ENCODE peak calls at places on chromosomes 3 and 15, in four cellular contexts. B is K562, K is HepG2, J is GM12878. Z is an unnamed sample.

GRCh38 chr3:64928683-64929082 is 240.9 kb upstream of the ADAMTS9 start:
- DNase-seq in B (no peak), K (no peak), J (no peak), Z (no peak)

GRCh38 chr3:119630562-119631329 is 29.6 kb downstream of the POPDC2 start:
- DNase-seq in B (no peak), K (no peak), J (no peak), Z (no peak)

GRCh38 chr3:21672303-21672702 is 78.7 kb downstream of the ZNF385D start:
- DNase-seq in B (no peak), K (no peak), J (no peak), Z (no peak)

GRCh38 chr15:100925480-100925879 is 6.3 kb downstream of the LRRK1 start:
- DNase-seq in B (no peak), K (no peak), J (no peak), Z (no peak)

GRCh38 chr15:67180514-67181191 is 73.8 kb downstream of the AAGAB start:
- DNase-seq in B (no peak), K (no peak), J (no peak), Z (peak)

GRCh38 chr3:101950985-101951733 is 101.8 kb downstream of the NFKBIZ start:
- DNase-seq in B (no peak), K (no peak), J (no peak), Z (no peak)

GRCh38 chr3:192772495-192772894 is 45.2 kb upstream of the FGF12 start:
- DNase-seq in B (no peak), K (peak), J (no peak), Z (peak)

GRCh38 chr15:80822666-80823065 is 43.5 kb downstream of the CEMIP start:
- DNase-seq in B (no peak), K (no peak), J (no peak), Z (no peak)

GRCh38 chr3:4271834-4272233 is 31.3 kb upstream of the SETMAR start:
- DNase-seq in B (peak), K (peak), J (no peak), Z (no peak)

GRCh38 chr15:20357139-20358065 is 184.2 kb downstream of the GOLGA6L6 start:
- DNase-seq in B (peak), K (no peak), J (no peak), Z (peak)

GRCh38 chr3:18772699-18773305 is 347.7 kb upstream of the SATB1 start:
- DNase-seq in B (no peak), K (no peak), J (no peak), Z (no peak)

GRCh38 chr15:73620078-73620477 is 13.1 kb downstream of the NPTN start:
- DNase-seq in B (no peak), K (no peak), J (no peak), Z (no peak)

GRCh38 chr15:68431037-68431791 is 749 bp downstream of the ITGA11 start:
- DNase-seq in B (no peak), K (no peak), J (no peak), Z (peak)

GRCh38 chr15:63181658-63182057 is 7.7 kb upstream of the RAB8B start:
- DNase-seq in B (no peak), K (no peak), J (no peak), Z (no peak)

GRCh38 chr15:63172376-63173115 is 15.3 kb upstream of the RPS27L start:
- DNase-seq in B (no peak), K (no peak), J (no peak), Z (no peak)

GRCh38 chr15:63178034-63178433 is 11.4 kb upstream of the RAB8B start:
- DNase-seq in B (no peak), K (peak), J (no peak), Z (no peak)

GRCh38 chr15:63173116-63173470 is 15.8 kb upstream of the RPS27L start:
- DNase-seq in B (no peak), K (no peak), J (no peak), Z (no peak)

GRCh38 chr15:63176302-63176701 is 13.1 kb upstream of the RAB8B start:
- DNase-seq in B (no peak), K (no peak), J (no peak), Z (no peak)
- TF ChIP-seq NR2C2 in B (no peak), K (no peak), J (no peak), Z (no peak)

DNA sequence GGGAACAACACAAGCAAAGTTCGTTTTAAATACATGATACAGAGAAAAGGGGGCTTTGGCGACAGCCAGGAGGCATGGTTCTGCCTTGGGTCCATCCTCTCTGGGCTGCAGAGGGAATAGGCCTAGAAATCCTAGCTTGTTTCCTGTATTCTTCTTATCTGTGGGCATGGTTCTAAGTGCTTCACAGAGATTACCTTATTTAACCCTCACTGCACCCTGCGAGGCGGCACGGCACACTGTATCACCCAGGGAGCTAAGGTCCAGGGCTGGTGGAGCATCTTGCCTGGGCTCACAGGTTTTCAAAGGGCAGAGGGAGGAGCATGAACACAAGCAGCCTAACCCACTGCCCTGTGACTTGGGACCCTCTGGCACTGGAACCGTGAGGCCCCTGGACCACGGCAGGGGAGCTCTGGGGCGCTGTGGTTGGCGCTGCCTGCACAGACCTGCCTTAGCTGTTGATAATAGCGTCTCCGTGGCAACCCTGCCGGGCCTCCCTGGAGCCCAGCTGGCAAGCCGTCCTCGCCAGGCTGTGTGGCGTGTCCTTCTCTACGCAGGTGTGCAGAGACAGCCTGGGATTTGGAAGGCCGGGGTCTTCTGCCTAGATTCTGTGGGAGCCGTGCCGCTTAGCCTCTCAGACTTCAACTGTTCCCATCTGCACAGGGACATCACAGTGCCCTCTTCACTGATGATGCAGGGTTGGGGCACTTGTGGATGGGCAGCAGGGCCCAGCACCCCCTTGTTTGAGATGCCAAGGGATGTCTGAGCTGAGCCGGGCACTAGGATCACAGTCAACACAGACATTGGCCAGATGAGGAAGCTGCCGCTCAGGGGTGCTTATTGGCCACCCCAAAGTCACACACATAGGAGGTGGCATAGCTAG is 154.6 kb upstream of the TLE3 start:
- DNase-seq in B (no peak), K (no peak), J (no peak), Z (no peak)
- TF ChIP-seq NR2C2 in B (no peak), K (no peak), J (no peak), Z (no peak)

DNA sequence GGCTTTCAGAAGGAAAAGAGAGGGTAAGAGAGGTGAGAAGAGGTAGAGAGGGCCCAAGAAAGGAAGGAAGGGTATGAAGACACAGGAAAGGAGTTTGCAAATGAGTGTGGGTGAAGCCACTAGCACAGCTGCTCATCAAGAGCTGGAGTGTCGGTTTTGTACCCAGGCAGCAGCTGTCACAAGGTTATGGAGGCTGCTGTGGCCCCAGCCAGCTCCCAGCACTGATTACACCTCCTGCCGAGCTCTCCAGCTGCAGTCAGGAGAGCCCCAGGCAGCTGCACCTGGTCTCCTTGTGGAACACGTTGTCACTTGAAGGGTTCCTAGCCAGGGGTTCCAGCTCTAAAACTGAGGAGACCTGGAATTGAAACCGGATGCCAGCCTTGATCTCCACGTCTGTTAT is 60.4 kb upstream of the CHD2 start:
- DNase-seq in B (no peak), K (no peak), J (no peak), Z (no peak)
- TF ChIP-seq NR2C2 in B (no peak), K (no peak), J (no peak), Z (no peak)

GRCh38 chr3:59839810-59840515 is 790.1 kb upstream of the CFAP20DC start:
- DNase-seq in B (no peak), K (no peak), J (peak), Z (no peak)
- TF ChIP-seq NR2C2 in B (no peak), K (no peak), J (no peak), Z (no peak)

GRCh38 chr3:157127831-157128767 is 31.8 kb downstream of the CCNL1 start:
- DNase-seq in B (peak), K (peak), J (no peak), Z (no peak)

GRCh38 chr3:157130138-157130880 is 29.6 kb downstream of the CCNL1 start:
- DNase-seq in B (peak), K (peak), J (no peak), Z (peak)

GRCh38 chr3:157127268-157127667 is 32.7 kb downstream of the CCNL1 start:
- DNase-seq in B (no peak), K (no peak), J (no peak), Z (no peak)

GRCh38 chr3:157129782-157130137 is 30.2 kb downstream of the CCNL1 start:
- DNase-seq in B (no peak), K (no peak), J (no peak), Z (no peak)

GRCh38 chr3:157128771-157129671 is 30.9 kb downstream of the CCNL1 start:
- DNase-seq in B (peak), K (peak), J (no peak), Z (peak)
- TF ChIP-seq NR2C2 in B (no peak), K (no peak), J (no peak), Z (no peak)

Z was measured in WTC11.